ENCODE peak calls at places on chromosomes 7 and 10, in five cellular contexts. Y is HAP-1; P is adrenal gland; H is CD8-positive, alpha-beta T cell; B is SJSA1. C is an unnamed sample.

GRCh38 chr10:86267286-86268195 is 99.1 kb downstream of the GRID1 start:
- DNase-seq in H (peak), Y (peak), B (peak), P (peak), C (no peak)

GRCh38 chr10:33010132-33011037 is 52.4 kb upstream of the ITGB1 start:
- DNase-seq in H (no peak), Y (peak), P (no peak), B (peak), C (peak)

GRCh38 chr10:82826132-82826531 is 951.1 kb downstream of the NRG3 start:
- DNase-seq in P (no peak), B (no peak), Y (no peak), H (no peak), C (no peak)

GRCh38 chr7:43077732-43078391 is 34.6 kb upstream of the HECW1 start:
- DNase-seq in Y (peak), P (no peak), H (no peak), B (peak), C (peak)

GRCh38 chr10:4183761-4184261 is 398.8 kb upstream of the KLF6 start:
- DNase-seq in Y (no peak), P (no peak), H (no peak), B (no peak), C (no peak)

GRCh38 chr10:26507441-26507840 is 69.3 kb downstream of the APBB1IP start:
- DNase-seq in Y (no peak), B (no peak), P (no peak), H (no peak), C (no peak)

GRCh38 chr7:129728875-129729467 is 117.5 kb downstream of the NRF1 start:
- DNase-seq in Y (peak), H (no peak), B (no peak), P (no peak), C (no peak)

GRCh38 chr10:32979041-32979440 is 21.0 kb upstream of the ITGB1 start:
- DNase-seq in H (no peak), B (no peak), P (no peak), Y (no peak), C (no peak)

GRCh38 chr7:69610675-69611037 is 12.4 kb downstream of the AUTS2 start:
- DNase-seq in P (no peak), Y (no peak), B (no peak), H (no peak), C (no peak)

GRCh38 chr10:13272164-13272571 is 27.7 kb downstream of the PHYH start:
- DNase-seq in B (no peak), H (no peak), Y (no peak), P (peak), C (peak)
- H3K4me3 ChIP-seq in B (no peak), H (no peak), Y (no peak), P (no peak), C (no peak)

GRCh38 chr7:3260425-3260762 is 40.7 kb upstream of the SDK1 start:
- DNase-seq in B (no peak), P (no peak), H (no peak), Y (no peak), C (no peak)
- H3K4me3 ChIP-seq in B (peak), P (no peak), H (no peak), Y (peak), C (no peak)

DNA sequence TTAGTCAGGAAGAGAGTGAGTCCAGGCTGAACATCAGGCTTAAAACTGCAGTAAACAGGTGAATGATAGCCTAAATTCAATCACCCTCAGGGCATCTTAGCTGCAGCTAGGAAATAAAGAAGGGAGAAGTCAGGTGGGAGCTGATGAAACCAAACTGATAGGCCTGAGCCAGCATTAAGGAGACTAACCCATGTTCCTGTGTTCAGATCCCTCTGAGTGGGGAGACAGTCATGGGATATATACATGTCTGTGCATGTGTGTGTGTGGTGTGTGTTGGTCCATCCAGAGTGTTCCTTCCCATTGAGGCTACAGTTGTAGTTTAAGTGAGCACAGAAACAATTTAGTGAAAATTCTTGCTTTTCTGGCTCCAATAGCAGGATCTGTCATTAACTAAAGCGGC is 480.9 kb downstream of the PHTF2 start:
- DNase-seq in P (no peak), H (no peak), Y (peak), B (no peak), C (no peak)
- H3K4me3 ChIP-seq in P (no peak), H (no peak), Y (no peak), B (no peak), C (no peak)

DNA sequence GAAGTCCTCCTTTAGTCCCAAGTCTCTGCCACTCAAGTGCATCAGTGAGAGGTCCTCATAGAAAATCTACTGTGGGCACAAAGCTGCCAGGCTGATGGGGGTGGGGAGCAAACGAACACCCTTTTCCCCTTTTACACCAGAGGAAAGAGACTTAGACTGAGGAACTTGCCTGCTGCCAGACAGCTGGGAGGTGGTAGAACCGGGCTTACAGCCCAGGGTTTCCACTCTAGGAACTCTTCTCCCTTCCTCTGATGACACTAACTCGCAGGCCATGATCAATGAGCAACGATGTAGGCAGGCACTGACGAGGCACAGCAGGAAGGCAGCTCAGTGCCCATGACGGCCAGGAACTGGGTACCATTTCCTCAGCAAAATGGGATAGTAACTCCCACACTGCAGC is 11.0 kb upstream of the SH2D4B start:
- DNase-seq in Y (no peak), P (no peak), B (no peak), H (no peak), C (no peak)
- H3K4me3 ChIP-seq in Y (no peak), P (no peak), B (no peak), H (peak), C (no peak)